ENCODE peak calls at places on chromosomes 2 and 18, in six cellular contexts. One of them, this sample, is unnamed.
A peak's percentile ranks its signal among the peaks of the same experiment; 100 is the strongest.

GRCh38 chr18:13292736-13293135 is 74.2 kb downstream of the LDLRAD4 start:
- DNase-seq in neuronal stem cell: no peak
- DNase-seq in mesendoderm: peak; percentile 54
- DNase-seq in H9: no peak
- DNase-seq in trophoblast cell: no peak
- DNase-seq in mesenchymal stem cell: no peak
- DNase-seq in this sample: no peak

GRCh38 chr2:46335404-46335965 is 38.3 kb downstream of the EPAS1 start:
- DNase-seq in neuronal stem cell: peak; percentile 20
- DNase-seq in mesendoderm: peak; percentile 68
- DNase-seq in H9: peak; percentile 61
- DNase-seq in trophoblast cell: no peak
- DNase-seq in mesenchymal stem cell: peak; percentile 92
- DNase-seq in this sample: peak; percentile 88

GRCh38 chr2:181683518-181684453 is 3.5 kb upstream of the NEUROD1 start:
- DNase-seq in neuronal stem cell: peak; percentile 85
- DNase-seq in mesendoderm: peak; percentile 78
- DNase-seq in H9: peak; percentile 71
- DNase-seq in trophoblast cell: peak; percentile 16
- DNase-seq in mesenchymal stem cell: peak; percentile 43
- DNase-seq in this sample: peak; percentile 18

GRCh38 chr18:14026199-14026598 is 106.0 kb downstream of the ZNF519 start:
- DNase-seq in neuronal stem cell: no peak
- DNase-seq in mesendoderm: no peak
- DNase-seq in H9: peak; percentile 35
- DNase-seq in trophoblast cell: no peak
- DNase-seq in mesenchymal stem cell: no peak
- DNase-seq in this sample: no peak

GRCh38 chr2:12716250-12717190 is at the start of gene TRIB2:
- DNase-seq in neuronal stem cell: peak; percentile 75
- DNase-seq in mesendoderm: peak; percentile 92
- DNase-seq in H9: peak; percentile 86
- DNase-seq in trophoblast cell: peak; percentile 62
- DNase-seq in mesenchymal stem cell: peak; percentile 92
- DNase-seq in this sample: peak; percentile 84

GRCh38 chr2:29892576-29892975 is 28.8 kb downstream of the ALK start:
- DNase-seq in neuronal stem cell: no peak
- DNase-seq in mesendoderm: no peak
- DNase-seq in H9: no peak
- DNase-seq in trophoblast cell: no peak
- DNase-seq in mesenchymal stem cell: no peak
- DNase-seq in this sample: peak; percentile 1

GRCh38 chr2:173286153-173286809 is 68.4 kb upstream of the CDCA7 start:
- DNase-seq in neuronal stem cell: no peak
- DNase-seq in mesendoderm: peak; percentile 25
- DNase-seq in H9: no peak
- DNase-seq in trophoblast cell: no peak
- DNase-seq in mesenchymal stem cell: no peak
- DNase-seq in this sample: no peak

GRCh38 chr2:205685314-205686230 is 3.3 kb downstream of the NRP2 start:
- DNase-seq in neuronal stem cell: no peak
- DNase-seq in mesendoderm: peak; percentile 89
- DNase-seq in H9: peak; percentile 76
- DNase-seq in trophoblast cell: peak; percentile 74
- DNase-seq in mesenchymal stem cell: peak; percentile 78
- DNase-seq in this sample: peak; percentile 67

GRCh38 chr2:77434880-77435279 is 87.3 kb downstream of the LRRTM4 start:
- DNase-seq in neuronal stem cell: no peak
- DNase-seq in mesendoderm: peak; percentile 23
- DNase-seq in H9: no peak
- DNase-seq in trophoblast cell: no peak
- DNase-seq in mesenchymal stem cell: no peak
- DNase-seq in this sample: no peak

GRCh38 chr2:61461404-61461803 is 9.5 kb downstream of the USP34 start:
- DNase-seq in neuronal stem cell: no peak
- DNase-seq in mesendoderm: no peak
- DNase-seq in H9: no peak
- DNase-seq in trophoblast cell: no peak
- DNase-seq in mesenchymal stem cell: no peak
- DNase-seq in this sample: no peak

GRCh38 chr2:51711761-51712160 is 679.8 kb upstream of the NRXN1 start:
- DNase-seq in neuronal stem cell: no peak
- DNase-seq in mesendoderm: no peak
- DNase-seq in H9: no peak
- DNase-seq in trophoblast cell: no peak
- DNase-seq in mesenchymal stem cell: no peak
- DNase-seq in this sample: peak; percentile 34

GRCh38 chr2:51706220-51706619 is 674.3 kb upstream of the NRXN1 start:
- DNase-seq in neuronal stem cell: no peak
- DNase-seq in mesendoderm: no peak
- DNase-seq in H9: no peak
- DNase-seq in trophoblast cell: no peak
- DNase-seq in mesenchymal stem cell: no peak
- DNase-seq in this sample: no peak

GRCh38 chr2:51705418-51705817 is 673.5 kb upstream of the NRXN1 start:
- DNase-seq in neuronal stem cell: no peak
- DNase-seq in mesendoderm: no peak
- DNase-seq in H9: no peak
- DNase-seq in trophoblast cell: no peak
- DNase-seq in mesenchymal stem cell: no peak
- DNase-seq in this sample: no peak

GRCh38 chr2:51710222-51710621 is 678.3 kb upstream of the NRXN1 start:
- DNase-seq in neuronal stem cell: no peak
- DNase-seq in mesendoderm: peak; percentile 70
- DNase-seq in H9: peak; percentile 57
- DNase-seq in trophoblast cell: peak; percentile 23
- DNase-seq in mesenchymal stem cell: no peak
- DNase-seq in this sample: no peak

DNA sequence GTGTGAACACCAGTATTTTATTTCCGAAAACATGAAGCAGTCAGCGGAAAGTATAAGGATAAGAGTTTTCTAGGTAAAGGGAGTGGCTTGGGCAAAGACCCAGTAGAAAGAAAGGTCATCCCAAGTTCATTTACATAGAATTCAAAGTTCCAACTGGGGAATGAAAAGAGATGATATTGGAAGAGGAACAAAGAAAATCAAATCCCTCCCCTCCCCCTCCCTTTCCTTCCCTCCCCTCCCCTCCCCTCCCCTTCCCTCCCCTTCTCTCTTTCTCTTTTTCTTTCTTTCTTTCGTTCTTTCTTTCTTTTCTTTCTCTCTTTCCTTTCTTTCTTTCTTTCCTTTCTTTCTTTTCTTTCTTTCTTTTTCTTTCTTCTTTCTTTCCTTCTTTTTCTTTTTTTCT is 675.7 kb upstream of the NRXN1 start:
- DNase-seq in neuronal stem cell: no peak
- DNase-seq in mesendoderm: no peak
- DNase-seq in H9: no peak
- DNase-seq in trophoblast cell: no peak
- DNase-seq in mesenchymal stem cell: no peak
- DNase-seq in this sample: no peak
- H2BK5ac ChIP-seq in neuronal stem cell: no peak overlapping the region
- H2BK5ac ChIP-seq in mesendoderm: no peak overlapping the region
- H2BK5ac ChIP-seq in H9: no peak overlapping the region
- H2BK5ac ChIP-seq in trophoblast cell: no peak overlapping the region
- H2BK5ac ChIP-seq in mesenchymal stem cell: no peak overlapping the region
- H2BK5ac ChIP-seq in this sample: no peak overlapping the region

GRCh38 chr2:202022755-202023154 is 10.9 kb upstream of the FZD7 start:
- DNase-seq in neuronal stem cell: no peak
- DNase-seq in mesendoderm: no peak
- DNase-seq in H9: no peak
- DNase-seq in trophoblast cell: no peak
- DNase-seq in mesenchymal stem cell: no peak
- DNase-seq in this sample: no peak
- H2BK5ac ChIP-seq in neuronal stem cell: no peak overlapping the region
- H2BK5ac ChIP-seq in mesendoderm: no peak overlapping the region
- H2BK5ac ChIP-seq in H9: no peak overlapping the region
- H2BK5ac ChIP-seq in trophoblast cell: no peak overlapping the region
- H2BK5ac ChIP-seq in mesenchymal stem cell: no peak overlapping the region
- H2BK5ac ChIP-seq in this sample: no peak overlapping the region

DNA sequence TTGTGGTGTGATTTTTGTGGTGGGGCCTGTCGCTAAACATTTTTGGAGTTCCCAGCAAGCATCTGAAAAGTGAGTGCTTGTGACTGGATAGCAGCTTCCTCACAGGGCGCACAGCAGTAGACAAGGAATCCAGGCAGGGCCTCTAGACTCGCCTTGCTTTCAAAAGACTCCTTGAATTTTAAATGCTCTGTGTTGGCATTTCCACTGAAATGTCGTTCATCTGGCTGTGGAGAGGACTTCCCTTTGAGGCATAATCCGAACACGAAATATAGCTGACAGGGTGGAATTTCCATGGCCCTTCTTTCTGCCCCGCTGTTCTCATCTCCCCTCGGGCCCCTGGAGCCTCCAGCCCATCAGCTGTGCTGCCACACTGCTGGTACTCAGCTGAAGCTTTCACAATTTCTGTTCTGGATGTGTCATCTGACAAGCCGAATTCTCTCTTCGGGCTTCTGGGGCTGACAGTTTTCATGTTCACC is 126.2 kb downstream of the FAM168B start:
- DNase-seq in neuronal stem cell: no peak
- DNase-seq in mesendoderm: peak; percentile 63
- DNase-seq in H9: no peak
- DNase-seq in trophoblast cell: peak; percentile 10
- DNase-seq in mesenchymal stem cell: no peak
- DNase-seq in this sample: no peak
- H2BK5ac ChIP-seq in neuronal stem cell: no peak overlapping the region
- H2BK5ac ChIP-seq in mesendoderm: no peak overlapping the region
- H2BK5ac ChIP-seq in H9: no peak overlapping the region
- H2BK5ac ChIP-seq in trophoblast cell: no peak overlapping the region
- H2BK5ac ChIP-seq in mesenchymal stem cell: no peak overlapping the region
- H2BK5ac ChIP-seq in this sample: no peak overlapping the region

DNA sequence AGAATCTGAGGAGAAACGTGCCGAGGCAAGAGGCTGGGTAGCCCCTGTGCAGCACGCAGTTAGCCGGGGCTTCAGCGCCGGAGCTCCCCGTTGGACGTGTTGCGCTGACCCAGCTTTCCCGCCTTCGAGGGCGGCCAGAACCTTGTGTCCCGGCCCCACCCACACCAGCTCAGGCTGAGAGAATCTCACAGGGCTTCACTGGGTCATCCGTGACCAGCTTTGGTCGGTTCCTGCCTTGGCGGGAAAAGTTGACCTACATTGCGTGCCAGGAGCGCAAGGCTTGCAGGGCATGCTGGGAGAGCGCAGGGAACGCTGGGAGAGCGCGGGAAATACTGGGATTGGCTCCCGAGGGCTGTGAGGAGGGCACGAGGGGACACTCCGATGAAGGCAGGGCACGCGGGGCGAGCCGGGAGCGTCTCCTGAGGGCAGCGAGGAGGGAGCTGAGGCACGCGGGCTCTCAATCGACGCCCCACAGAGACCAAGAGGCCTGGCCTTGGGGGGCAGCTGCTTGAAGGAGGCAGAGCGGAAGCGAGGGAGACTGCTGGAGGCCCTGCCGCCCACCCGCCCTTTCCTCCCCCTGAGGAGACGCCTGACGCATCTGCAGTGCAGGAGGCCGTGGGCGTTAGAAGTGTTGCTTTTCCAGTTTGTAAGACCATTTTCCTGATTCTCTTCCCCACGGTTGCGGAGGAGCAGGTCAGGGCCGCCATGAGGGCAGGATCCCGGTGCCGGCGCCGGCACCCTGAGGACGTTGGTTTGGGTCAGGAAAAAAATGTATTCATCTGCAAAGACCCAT is at the start of gene C18orf63:
- DNase-seq in neuronal stem cell: no peak
- DNase-seq in mesendoderm: no peak
- DNase-seq in H9: no peak
- DNase-seq in trophoblast cell: no peak
- DNase-seq in mesenchymal stem cell: no peak
- DNase-seq in this sample: no peak
- H2BK5ac ChIP-seq in neuronal stem cell: no peak within 1 kb of the TSS
- H2BK5ac ChIP-seq in mesendoderm: no peak within 1 kb of the TSS
- H2BK5ac ChIP-seq in H9: peak within 1 kb of the TSS; percentile 64
- H2BK5ac ChIP-seq in trophoblast cell: peak within 1 kb of the TSS; percentile 4
- H2BK5ac ChIP-seq in mesenchymal stem cell: peak within 1 kb of the TSS; percentile 2
- H2BK5ac ChIP-seq in this sample: peak within 1 kb of the TSS; percentile 75

DNA sequence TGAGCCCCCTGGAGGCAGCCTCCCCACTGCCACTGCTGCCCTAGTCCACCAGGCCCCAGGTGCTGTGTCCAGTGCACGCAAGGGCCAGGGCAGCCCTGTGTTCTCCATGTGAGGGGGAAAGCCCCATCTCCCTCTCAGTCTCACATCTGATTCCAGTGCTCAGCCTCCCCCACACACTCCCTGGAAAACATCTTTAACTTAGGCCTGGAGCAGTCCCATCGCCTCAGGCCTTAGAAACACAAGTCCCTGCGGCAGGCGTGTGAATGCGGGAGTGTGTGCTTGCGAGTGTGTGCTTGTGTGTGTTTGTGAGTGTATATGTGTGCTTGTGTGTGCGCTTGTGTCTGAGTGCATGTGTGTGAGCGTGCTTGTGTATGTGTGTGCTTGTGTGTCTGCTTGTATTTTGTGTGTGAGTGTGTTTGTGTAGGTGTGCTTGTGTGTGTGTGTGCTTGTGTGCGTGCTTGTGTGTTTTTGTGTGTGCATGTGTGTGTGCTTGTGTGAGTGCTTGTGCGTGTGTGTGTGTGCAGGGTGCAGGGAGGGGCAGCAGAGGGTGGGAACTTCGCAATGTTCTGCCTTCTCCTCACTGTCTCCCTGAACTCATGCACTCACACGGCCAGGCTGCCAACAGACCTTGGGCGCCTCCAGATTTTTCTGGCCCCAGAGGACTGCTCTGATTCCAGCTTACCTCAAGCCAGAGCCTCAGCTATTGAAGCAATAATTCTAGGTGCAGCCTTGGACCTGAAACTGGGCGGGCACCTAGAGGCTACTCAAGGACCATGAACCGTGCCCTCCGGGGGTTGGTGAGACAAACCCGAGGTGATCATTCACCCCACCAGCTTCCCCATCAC is 139.6 kb downstream of the CABLES1 start:
- DNase-seq in neuronal stem cell: no peak
- DNase-seq in mesendoderm: no peak
- DNase-seq in H9: no peak
- DNase-seq in trophoblast cell: peak; percentile 44
- DNase-seq in mesenchymal stem cell: no peak
- DNase-seq in this sample: no peak
- H2BK5ac ChIP-seq in neuronal stem cell: no peak overlapping the region
- H2BK5ac ChIP-seq in mesendoderm: peak overlapping the region; percentile 20
- H2BK5ac ChIP-seq in H9: no peak overlapping the region
- H2BK5ac ChIP-seq in trophoblast cell: no peak overlapping the region
- H2BK5ac ChIP-seq in mesenchymal stem cell: no peak overlapping the region
- H2BK5ac ChIP-seq in this sample: no peak overlapping the region